ENCODE peak calls at places on chromosome 17, in five cellular contexts. T is GM12878; F is mucosa of descending colon; V is PC-9; L is CD8-positive, alpha-beta T cell. R is an unnamed sample. For H3K4me1, the result is how much of the 10 kb centered on the place peaks cover.

GRCh38 chr17:298791-299450 is 53.7 kb downstream of the RPH3AL start:
- DNase-seq in T (no peak), F (no peak), V (no peak), L (no peak), R (no peak)

GRCh38 chr17:39676198-39676819 is 8.1 kb downstream of the PNMT start:
- DNase-seq in T (peak), F (peak), V (no peak), L (peak), R (no peak)

GRCh38 chr17:1110844-1111598 is 68.8 kb downstream of the ABR start:
- DNase-seq in T (no peak), F (peak), V (peak), L (no peak), R (no peak)

GRCh38 chr17:39450051-39450450 is 1.0 kb downstream of the MED1 start:
- DNase-seq in T (no peak), F (no peak), V (peak), L (no peak), R (no peak)

GRCh38 chr17:7029659-7030058 is 6.2 kb upstream of the SLC16A13 start:
- DNase-seq in T (no peak), F (no peak), V (no peak), L (no peak), R (no peak)

GRCh38 chr17:11917415-11917814 is 79.9 kb downstream of the ZNF18 start:
- DNase-seq in T (no peak), F (no peak), V (no peak), L (no peak), R (no peak)

GRCh38 chr17:35104844-35105450 is 14.7 kb downstream of the RAD51D start:
- DNase-seq in T (no peak), F (no peak), V (no peak), L (no peak), R (peak)

GRCh38 chr17:66300956-66301355 is 1.5 kb upstream of the PRKCA start:
- DNase-seq in T (no peak), F (no peak), V (no peak), L (no peak), R (no peak)

GRCh38 chr17:72249441-72249840 is 128.6 kb downstream of the SOX9 start:
- DNase-seq in T (no peak), F (peak), V (no peak), L (no peak), R (no peak)

GRCh38 chr17:74182041-74182783 is 21.3 kb upstream of the RPL38 start:
- DNase-seq in T (no peak), F (no peak), V (no peak), L (no peak), R (no peak)

GRCh38 chr17:4769628-4770027 is 2.1 kb upstream of the TM4SF5 start:
- DNase-seq in T (no peak), F (no peak), V (peak), L (no peak), R (no peak)

GRCh38 chr17:49249292-49249794 is 18.8 kb upstream of the PHOSPHO1 start:
- DNase-seq in T (no peak), F (no peak), V (no peak), L (no peak), R (no peak)

GRCh38 chr17:13977837-13978236 is 91.5 kb upstream of the COX10 start:
- DNase-seq in T (no peak), F (no peak), V (no peak), L (no peak), R (no peak)

GRCh38 chr17:66540131-66540781 is 237.8 kb downstream of the PRKCA start:
- DNase-seq in T (no peak), F (peak), V (no peak), L (no peak), R (no peak)

GRCh38 chr17:62761884-62762283 is 46.2 kb downstream of the MARCHF10 start:
- DNase-seq in T (no peak), F (no peak), V (peak), L (no peak), R (peak)

GRCh38 chr17:56593741-56594527 is 435 bp downstream of the NOG start:
- DNase-seq in T (no peak), F (peak), V (peak), L (no peak), R (peak)

GRCh38 chr17:80312621-80313135 is 52.0 kb downstream of the RNF213 start:
- DNase-seq in T (no peak), F (no peak), V (no peak), L (no peak), R (no peak)

GRCh38 chr17:66636111-66636510 is 198.8 kb upstream of the CACNG5 start:
- DNase-seq in T (no peak), F (no peak), V (peak), L (no peak), R (no peak)

GRCh38 chr17:28747046-28747691 is 3.4 kb downstream of the TRAF4 start:
- DNase-seq in T (no peak), F (peak), V (peak), L (no peak), R (peak)

GRCh38 chr17:21540502-21540901 is 151.8 kb upstream of the KCNJ18 start:
- DNase-seq in T (no peak), F (no peak), V (no peak), L (no peak), R (no peak)

GRCh38 chr17:2853111-2853721 is 57.0 kb downstream of the RAP1GAP2 start:
- DNase-seq in T (no peak), F (peak), V (no peak), L (no peak), R (no peak)

GRCh38 chr17:81119223-81120148 is 45.8 kb upstream of the PVALEF start:
- DNase-seq in T (peak), F (peak), V (peak), L (peak), R (peak)

GRCh38 chr17:1229354-1229890 is 40.8 kb upstream of the BHLHA9 start:
- DNase-seq in T (no peak), F (peak), V (no peak), L (no peak), R (peak)

DNA sequence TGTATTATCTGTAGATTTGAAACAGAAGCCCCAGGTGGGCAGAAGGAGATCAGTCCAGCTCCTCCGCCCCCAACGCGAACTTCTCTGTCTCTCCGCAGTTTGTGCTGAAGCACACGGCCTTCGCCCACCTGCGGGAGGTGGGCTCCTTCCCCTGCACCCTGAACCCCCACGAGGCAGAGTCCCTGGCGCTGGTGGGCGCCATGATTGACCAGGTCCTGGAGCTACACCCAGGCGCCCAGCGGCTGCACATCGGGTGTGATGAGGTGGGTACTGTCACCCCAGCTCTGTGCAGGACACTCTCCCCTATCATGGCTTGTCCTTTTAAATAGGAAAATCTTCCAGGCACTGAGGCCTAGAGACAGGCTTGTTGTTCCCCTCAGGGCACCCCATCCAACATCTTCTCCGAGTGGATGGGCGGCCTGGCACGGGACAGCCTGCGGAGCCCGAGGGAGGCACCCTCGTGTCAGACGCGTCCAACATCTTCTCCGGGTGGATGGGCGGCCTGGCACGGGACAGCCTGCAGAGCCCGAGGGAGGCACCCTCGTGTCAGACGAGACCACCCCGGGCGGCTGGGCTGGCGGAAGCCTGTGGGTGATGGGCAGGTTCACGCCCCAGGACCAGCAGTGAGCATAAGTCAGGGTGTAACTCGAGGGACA is 15.3 kb upstream of the OGFOD3 start:
- DNase-seq in T (no peak), F (no peak), V (no peak), L (no peak), R (no peak)
- TF ChIP-seq CTCF in T (no peak), F (no peak), V (no peak), L (no peak), R (no peak)

DNA sequence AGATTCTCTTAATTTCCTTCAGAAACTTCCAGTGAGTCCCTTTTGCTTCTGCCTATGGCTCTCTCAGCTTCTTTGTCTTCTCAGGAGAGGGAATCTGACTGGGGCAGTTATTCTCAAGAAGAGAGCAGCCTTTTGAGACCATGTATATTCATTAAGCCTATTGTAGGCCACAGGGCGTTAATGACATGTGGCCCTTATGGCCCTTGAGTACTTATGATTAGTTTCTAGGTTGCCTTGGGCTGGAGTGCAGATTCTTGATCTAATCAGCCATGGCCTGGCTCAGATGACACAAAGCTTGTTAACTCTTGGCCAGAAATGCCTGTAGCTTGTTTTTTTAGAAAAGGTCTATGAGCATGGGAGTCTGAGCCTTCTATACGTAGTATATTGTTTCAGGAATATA is 17.4 kb downstream of the MFSD11 start:
- DNase-seq in T (no peak), F (no peak), V (no peak), L (no peak), R (no peak)
- H3K4me1 ChIP-seq in T (under half), F (under half), V (under half), L (under half), R (under half)

GRCh38 chr17:77155125-77155524 is 14.4 kb downstream of the SEC14L1 start:
- DNase-seq in T (no peak), F (no peak), V (no peak), L (no peak), R (no peak)
- H3K4me3 ChIP-seq in T (no peak), F (no peak), V (no peak), L (no peak), R (no peak)

GRCh38 chr17:47188799-47189731 is at the start of gene CDC27:
- DNase-seq in T (peak), F (peak), V (peak), L (peak), R (peak)
- TF ChIP-seq CTCF in T (no peak), F (no peak), V (no peak), L (no peak), R (no peak)

DNA sequence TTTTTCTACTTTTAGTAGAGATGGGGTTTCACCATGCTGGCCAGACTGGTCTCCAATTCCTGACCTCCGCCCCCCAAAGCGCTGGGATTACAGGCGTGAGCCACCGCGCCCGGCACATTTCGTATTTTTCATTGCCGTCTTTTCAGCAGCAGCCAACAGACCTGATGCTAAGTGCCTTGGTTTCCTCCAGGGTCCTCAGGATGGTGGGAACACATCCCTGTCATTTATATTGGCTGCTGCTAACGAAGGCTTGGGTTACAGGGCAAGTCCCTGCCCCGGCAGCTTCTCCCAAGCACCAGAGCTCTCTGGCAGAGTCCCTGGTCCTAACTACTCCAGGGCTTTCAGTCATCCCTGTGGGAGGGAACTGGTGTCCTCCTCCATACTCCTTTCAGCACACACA is 1.5 kb upstream of the RNF157 start:
- DNase-seq in T (no peak), F (no peak), V (no peak), L (no peak), R (no peak)
- H3K4me1 ChIP-seq in T (under half), F (under half), V (under half), L (half or more), R (under half)

GRCh38 chr17:58340623-58340876 is 11.5 kb downstream of the SUPT4H1 start:
- DNase-seq in T (no peak), F (no peak), V (no peak), L (no peak), R (no peak)

GRCh38 chr17:58338454-58338841 is 9.9 kb upstream of the TSPOAP1 start:
- DNase-seq in T (no peak), F (no peak), V (no peak), L (no peak), R (no peak)

GRCh38 chr17:58341861-58342475 is 10.0 kb downstream of the SUPT4H1 start:
- DNase-seq in T (no peak), F (no peak), V (no peak), L (no peak), R (no peak)

GRCh38 chr17:58338907-58339774 is 10.5 kb upstream of the TSPOAP1 start:
- DNase-seq in T (peak), F (peak), V (no peak), L (no peak), R (no peak)

DNA sequence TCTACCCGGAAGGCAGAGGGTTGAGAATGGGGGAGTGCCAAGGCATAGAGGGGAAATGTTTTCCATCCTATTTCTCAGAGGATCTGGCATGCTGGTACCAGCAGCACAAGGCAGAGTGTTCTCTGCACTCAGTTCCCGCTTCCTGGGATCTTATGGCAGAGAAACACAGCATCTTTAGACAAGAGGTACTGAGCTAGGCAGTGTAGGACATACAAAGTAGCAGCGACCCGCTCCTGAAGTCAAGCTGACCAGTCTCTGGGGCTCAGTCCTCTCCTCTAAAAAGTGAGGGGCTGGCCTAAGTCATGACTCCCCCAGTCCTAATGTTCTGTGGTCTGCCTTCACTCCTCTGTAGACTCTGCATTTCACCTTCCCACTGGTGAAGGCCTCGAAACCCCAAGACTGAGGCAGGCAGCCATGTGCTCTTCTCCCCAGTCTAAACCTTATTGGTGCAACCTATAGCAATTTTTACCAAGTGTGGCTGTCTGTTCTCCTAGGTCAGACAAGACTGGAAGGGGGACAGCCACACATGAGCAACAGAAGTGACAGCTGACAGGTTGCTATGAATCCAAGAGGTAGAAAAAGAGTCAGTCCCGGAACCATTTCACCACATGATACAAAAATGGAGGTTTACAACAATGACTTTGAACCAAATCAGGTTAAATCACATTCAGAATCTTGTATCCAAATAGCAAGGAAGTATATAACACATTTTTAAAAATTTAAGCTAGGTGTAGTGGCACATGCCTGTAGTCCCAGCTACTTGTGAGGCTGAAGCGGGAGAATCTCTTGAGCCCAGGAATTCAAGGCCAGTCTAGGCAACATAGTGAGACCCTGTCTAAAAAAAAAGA is 11.4 kb upstream of the TSPOAP1 start:
- DNase-seq in T (no peak), F (no peak), V (no peak), L (no peak), R (no peak)
- H3K4me3 ChIP-seq in T (peak), F (no peak), V (no peak), L (peak), R (no peak)